ENCODE peak calls at places on chromosomes 13 and 19, in seven cellular contexts. One of them, this sample, is unnamed.
A peak's percentile ranks its signal among the peaks of the same experiment; 100 is the strongest.

GRCh38 chr19:28990522-28990921 is 222.4 kb downstream of the UQCRFS1 start:
- DNase-seq in left cardiac atrium: no peak
- DNase-seq in germinal center: no peak
- DNase-seq in Ammon's horn: no peak
- DNase-seq in NCI-H1436: no peak
- DNase-seq in heart right ventricle: no peak
- DNase-seq in GM03348: no peak
- DNase-seq in this sample: peak; percentile 44

GRCh38 chr13:40503966-40504591 is 162.4 kb downstream of the FOXO1 start:
- DNase-seq in NCI-H1436: no peak
- DNase-seq in heart right ventricle: no peak
- DNase-seq in germinal center: no peak
- DNase-seq in left cardiac atrium: peak; percentile 65
- DNase-seq in Ammon's horn: peak; percentile 44
- DNase-seq in GM03348: peak; percentile 50
- DNase-seq in this sample: no peak

GRCh38 chr13:109645831-109646230 is 140.6 kb downstream of the IRS2 start:
- DNase-seq in GM03348: no peak
- DNase-seq in heart right ventricle: no peak
- DNase-seq in left cardiac atrium: no peak
- DNase-seq in germinal center: no peak
- DNase-seq in NCI-H1436: no peak
- DNase-seq in Ammon's horn: no peak
- DNase-seq in this sample: no peak

GRCh38 chr13:109569938-109570711 is 216.3 kb downstream of the IRS2 start:
- DNase-seq in Ammon's horn: peak; percentile 14
- DNase-seq in GM03348: no peak
- DNase-seq in heart right ventricle: no peak
- DNase-seq in germinal center: no peak
- DNase-seq in NCI-H1436: no peak
- DNase-seq in left cardiac atrium: no peak
- DNase-seq in this sample: no peak

GRCh38 chr13:73956101-73956500 is 178.1 kb downstream of the KLF12 start:
- DNase-seq in GM03348: no peak
- DNase-seq in heart right ventricle: no peak
- DNase-seq in Ammon's horn: no peak
- DNase-seq in left cardiac atrium: no peak
- DNase-seq in germinal center: peak; percentile 23
- DNase-seq in NCI-H1436: no peak
- DNase-seq in this sample: no peak

GRCh38 chr19:494171-495046 is 1.9 kb upstream of the MADCAM1 start:
- DNase-seq in left cardiac atrium: no peak
- DNase-seq in heart right ventricle: peak; percentile 16
- DNase-seq in GM03348: no peak
- DNase-seq in germinal center: no peak
- DNase-seq in NCI-H1436: no peak
- DNase-seq in Ammon's horn: no peak
- DNase-seq in this sample: no peak

GRCh38 chr13:109773276-109773675 is 13.1 kb downstream of the IRS2 start:
- DNase-seq in GM03348: no peak
- DNase-seq in germinal center: no peak
- DNase-seq in left cardiac atrium: no peak
- DNase-seq in Ammon's horn: no peak
- DNase-seq in NCI-H1436: no peak
- DNase-seq in heart right ventricle: no peak
- DNase-seq in this sample: no peak

GRCh38 chr19:49324801-49325491 is at the start of gene SLC6A16:
- DNase-seq in germinal center: no peak
- DNase-seq in heart right ventricle: no peak
- DNase-seq in NCI-H1436: no peak
- DNase-seq in GM03348: no peak
- DNase-seq in Ammon's horn: no peak
- DNase-seq in left cardiac atrium: no peak
- DNase-seq in this sample: no peak

GRCh38 chr13:102773441-102774209 is at the start of gene TEX30:
- DNase-seq in Ammon's horn: peak; percentile 86
- DNase-seq in left cardiac atrium: peak; percentile 89
- DNase-seq in NCI-H1436: peak; percentile 78
- DNase-seq in germinal center: peak; percentile 91
- DNase-seq in heart right ventricle: peak; percentile 89
- DNase-seq in GM03348: peak; percentile 96
- DNase-seq in this sample: peak; percentile 73

GRCh38 chr19:16062789-16063188 is 13.5 kb upstream of the TPM4 start:
- DNase-seq in GM03348: peak; percentile 61
- DNase-seq in left cardiac atrium: peak; percentile 46
- DNase-seq in NCI-H1436: no peak
- DNase-seq in germinal center: peak; percentile 80
- DNase-seq in heart right ventricle: peak; percentile 60
- DNase-seq in Ammon's horn: no peak
- DNase-seq in this sample: no peak

GRCh38 chr19:33221641-33222040 is 4.0 kb downstream of the SLC7A10 start:
- DNase-seq in heart right ventricle: no peak
- DNase-seq in Ammon's horn: no peak
- DNase-seq in left cardiac atrium: no peak
- DNase-seq in germinal center: no peak
- DNase-seq in GM03348: no peak
- DNase-seq in NCI-H1436: no peak
- DNase-seq in this sample: no peak

GRCh38 chr13:31105020-31105800 is 56.5 kb downstream of the HSPH1 start:
- DNase-seq in Ammon's horn: no peak
- DNase-seq in left cardiac atrium: no peak
- DNase-seq in GM03348: peak; percentile 19
- DNase-seq in heart right ventricle: no peak
- DNase-seq in NCI-H1436: no peak
- DNase-seq in germinal center: no peak
- DNase-seq in this sample: peak; percentile 5

GRCh38 chr13:111318396-111318795 is 2.0 kb upstream of the TEX29 start:
- DNase-seq in heart right ventricle: no peak
- DNase-seq in Ammon's horn: no peak
- DNase-seq in germinal center: no peak
- DNase-seq in left cardiac atrium: no peak
- DNase-seq in GM03348: no peak
- DNase-seq in NCI-H1436: no peak
- DNase-seq in this sample: no peak

GRCh38 chr13:28347456-28348371 is 147.2 kb downstream of the FLT1 start:
- DNase-seq in left cardiac atrium: no peak
- DNase-seq in Ammon's horn: no peak
- DNase-seq in NCI-H1436: no peak
- DNase-seq in heart right ventricle: no peak
- DNase-seq in GM03348: no peak
- DNase-seq in germinal center: no peak
- DNase-seq in this sample: no peak

GRCh38 chr13:73075546-73075945 is 16.7 kb downstream of the KLF5 start:
- DNase-seq in heart right ventricle: no peak
- DNase-seq in left cardiac atrium: no peak
- DNase-seq in Ammon's horn: no peak
- DNase-seq in NCI-H1436: no peak
- DNase-seq in germinal center: no peak
- DNase-seq in GM03348: no peak
- DNase-seq in this sample: no peak

GRCh38 chr19:18317998-18318800 is 4.7 kb downstream of the LSM4 start:
- DNase-seq in heart right ventricle: peak; percentile 30
- DNase-seq in germinal center: no peak
- DNase-seq in GM03348: peak; percentile 2
- DNase-seq in left cardiac atrium: peak; percentile 70
- DNase-seq in Ammon's horn: peak; percentile 40
- DNase-seq in NCI-H1436: no peak
- DNase-seq in this sample: no peak

GRCh38 chr13:32528358-32528757 is 10.2 kb downstream of the N4BP2L2 start:
- DNase-seq in NCI-H1436: no peak
- DNase-seq in Ammon's horn: no peak
- DNase-seq in GM03348: peak; percentile 29
- DNase-seq in heart right ventricle: no peak
- DNase-seq in germinal center: no peak
- DNase-seq in left cardiac atrium: no peak
- DNase-seq in this sample: no peak

GRCh38 chr19:12834976-12835757 is 788 bp upstream of the RTBDN start:
- DNase-seq in heart right ventricle: peak; percentile 19
- DNase-seq in GM03348: peak; percentile 48
- DNase-seq in germinal center: peak; percentile 75
- DNase-seq in left cardiac atrium: peak; percentile 41
- DNase-seq in NCI-H1436: peak; percentile 53
- DNase-seq in Ammon's horn: no peak
- DNase-seq in this sample: peak; percentile 71

GRCh38 chr13:92355213-92355612 is 871.4 kb upstream of the GPC6 start:
- DNase-seq in Ammon's horn: no peak
- DNase-seq in germinal center: no peak
- DNase-seq in left cardiac atrium: no peak
- DNase-seq in GM03348: peak; percentile 1
- DNase-seq in heart right ventricle: no peak
- DNase-seq in NCI-H1436: no peak
- DNase-seq in this sample: peak; percentile 3

This sample was measured in cerebellar cortex.